ENCODE peak calls at places on chromosomes 13 and 19, in six cellular contexts. C is CD8-positive, alpha-beta memory T cell; U is heart right ventricle; K is GM23338; T is colonic mucosa; V is cardiac muscle cell. I is an unnamed sample.
A peak's percentile ranks its signal among the peaks of the same experiment; 100 is the strongest.

GRCh38 chr13:21668665-21669599 is 1.9 kb upstream of the FGF9 start:
- DNase-seq in C (peak; percentile 67), U (no peak), K (peak; percentile 69), T (peak; percentile 51), V (peak; percentile 38), I (peak; percentile 50)

GRCh38 chr13:48783181-48783630 is 129.5 kb downstream of the CYSLTR2 start:
- DNase-seq in C (no peak), U (peak; percentile 62), K (no peak), T (peak; percentile 67), V (peak; percentile 100), I (peak; percentile 70)

GRCh38 chr19:33397536-33398360 is 24.2 kb downstream of the CEBPG start:
- DNase-seq in C (no peak), U (no peak), K (no peak), T (no peak), V (no peak), I (peak; percentile 50)

GRCh38 chr13:45492538-45492937 is 27.8 kb downstream of the COG3 start:
- DNase-seq in C (no peak), U (no peak), K (no peak), T (no peak), V (peak; percentile 28), I (no peak)

GRCh38 chr19:3338541-3339181 is 27.7 kb upstream of the NFIC start:
- DNase-seq in C (peak; percentile 73), U (no peak), K (no peak), T (peak; percentile 84), V (no peak), I (no peak)

GRCh38 chr19:6413291-6413690 is 11.3 kb downstream of the KHSRP start:
- DNase-seq in C (no peak), U (no peak), K (peak; percentile 29), T (no peak), V (no peak), I (no peak)

GRCh38 chr13:53010374-53011105 is 18.1 kb upstream of the OLFM4 start:
- DNase-seq in C (no peak), U (no peak), K (no peak), T (peak; percentile 80), V (no peak), I (no peak)

GRCh38 chr13:42334329-42334706 is 62.4 kb downstream of the AKAP11 start:
- DNase-seq in C (no peak), U (no peak), K (no peak), T (no peak), V (no peak), I (no peak)

GRCh38 chr19:18399008-18399407 is 1.6 kb upstream of the LRRC25 start:
- DNase-seq in C (no peak), U (no peak), K (no peak), T (peak; percentile 62), V (no peak), I (no peak)

GRCh38 chr13:32427852-32428580 is at the start of gene N4BP2L1:
- DNase-seq in C (peak; percentile 85), U (peak; percentile 79), K (peak; percentile 73), T (peak; percentile 80), V (peak; percentile 55), I (peak; percentile 83)

GRCh38 chr19:32363632-32364031 is 18.2 kb downstream of the ZNF507 start:
- DNase-seq in C (no peak), U (no peak), K (no peak), T (no peak), V (no peak), I (no peak)

GRCh38 chr13:100045355-100045754 is 43.5 kb upstream of the PCCA start:
- DNase-seq in C (no peak), U (no peak), K (no peak), T (no peak), V (no peak), I (no peak)

GRCh38 chr13:40667622-40667978 is 1.2 kb upstream of the FOXO1 start:
- DNase-seq in C (no peak), U (peak; percentile 33), K (peak; percentile 85), T (peak; percentile 45), V (no peak), I (no peak)

GRCh38 chr13:84230568-84230967 is 348.3 kb upstream of the SLITRK1 start:
- DNase-seq in C (no peak), U (no peak), K (peak; percentile 52), T (no peak), V (no peak), I (no peak)

GRCh38 chr19:40809358-40810086 is 10.5 kb downstream of the EGLN2 start:
- DNase-seq in C (no peak), U (no peak), K (no peak), T (no peak), V (no peak), I (no peak)

GRCh38 chr19:41298327-41298964 is 11.5 kb upstream of the CCDC97 start:
- DNase-seq in C (peak; percentile 56), U (peak; percentile 88), K (no peak), T (peak; percentile 45), V (peak; percentile 85), I (peak; percentile 75)

GRCh38 chr13:73399347-73400216 is 340.8 kb downstream of the KLF5 start:
- DNase-seq in C (no peak), U (no peak), K (peak; percentile 6), T (peak; percentile 81), V (no peak), I (no peak)

GRCh38 chr13:33015275-33015674 is 948 bp upstream of the KL start:
- DNase-seq in C (no peak), U (peak; percentile 62), K (peak; percentile 50), T (no peak), V (no peak), I (no peak)

GRCh38 chr19:6014551-6015135 is 36.7 kb upstream of the RANBP3 start:
- DNase-seq in C (no peak), U (no peak), K (no peak), T (no peak), V (no peak), I (no peak)

GRCh38 chr13:44669534-44669933 is 93.4 kb upstream of the TSC22D1 start:
- DNase-seq in C (no peak), U (no peak), K (no peak), T (no peak), V (no peak), I (no peak)

GRCh38 chr13:80168089-80168850 is 172.7 kb downstream of the SPRY2 start:
- DNase-seq in C (no peak), U (no peak), K (no peak), T (no peak), V (peak; percentile 30), I (no peak)

GRCh38 chr13:68813397-68813796 is 1294.2 kb upstream of the ATXN8OS start:
- DNase-seq in C (no peak), U (no peak), K (no peak), T (no peak), V (no peak), I (no peak)

GRCh38 chr13:22517544-22517943 is 663.2 kb upstream of the SGCG start:
- DNase-seq in C (no peak), U (no peak), K (peak; percentile 35), T (no peak), V (no peak), I (no peak)

GRCh38 chr13:95267662-95268369 is 33.4 kb downstream of the ABCC4 start:
- DNase-seq in C (no peak), U (no peak), K (no peak), T (peak; percentile 36), V (peak; percentile 81), I (no peak)

GRCh38 chr13:26965976-26966375 is 205.4 kb upstream of the GPR12 start:
- DNase-seq in C (no peak), U (peak; percentile 87), K (no peak), T (no peak), V (peak; percentile 93), I (peak; percentile 69)

GRCh38 chr19:35031072-35031881 is 1.0 kb downstream of the SCN1B start:
- DNase-seq in C (no peak), U (no peak), K (peak; percentile 71), T (no peak), V (peak; percentile 42), I (peak; percentile 87)

GRCh38 chr19:31349160-31349881 is at the start of gene TSHZ3:
- DNase-seq in C (peak; percentile 34), U (peak; percentile 86), K (peak; percentile 85), T (peak; percentile 67), V (peak; percentile 95), I (peak; percentile 85)

GRCh38 chr13:18953139-18953930 is 228.3 kb downstream of the TUBA3C start:
- DNase-seq in C (no peak), U (no peak), K (no peak), T (no peak), V (no peak), I (no peak)

GRCh38 chr13:18952225-18953016 is 229.2 kb downstream of the TUBA3C start:
- DNase-seq in C (no peak), U (no peak), K (no peak), T (no peak), V (no peak), I (no peak)

GRCh38 chr13:18949970-18950369 is 231.7 kb downstream of the TUBA3C start:
- DNase-seq in C (no peak), U (no peak), K (no peak), T (no peak), V (no peak), I (no peak)

GRCh38 chr13:18949489-18949761 is 232.2 kb downstream of the TUBA3C start:
- DNase-seq in C (no peak), U (no peak), K (no peak), T (no peak), V (no peak), I (no peak)

DNA sequence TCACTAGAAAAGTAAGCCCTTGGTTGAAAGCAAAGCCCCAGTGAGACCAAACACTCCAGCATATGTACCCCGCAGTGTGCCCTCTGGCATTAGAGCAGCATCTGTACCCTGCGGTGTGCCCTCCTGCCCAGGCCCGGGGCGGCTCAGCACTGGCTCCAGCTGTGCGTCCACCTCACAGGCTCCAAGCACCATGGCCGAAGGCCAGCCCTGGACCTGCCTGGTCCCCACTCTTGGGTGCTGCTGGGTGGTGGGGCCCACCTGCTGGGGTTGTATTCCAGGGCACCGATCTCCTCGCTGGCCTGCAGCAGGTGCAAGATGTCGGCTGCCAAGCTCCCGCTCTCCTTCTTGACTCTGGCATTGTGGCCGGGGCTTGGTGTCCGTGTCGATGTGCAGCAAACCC is 230.2 kb downstream of the TUBA3C start:
- DNase-seq in C (no peak), U (no peak), K (no peak), T (no peak), V (no peak), I (no peak)
- H3K36me3 ChIP-seq in C (no peaks in the 10 kb centered on the region), U (no peaks in the 10 kb centered on the region), K (no peaks in the 10 kb centered on the region), T (no peaks in the 10 kb centered on the region), V (no peaks in the 10 kb centered on the region), I (no peaks in the 10 kb centered on the region)

DNA sequence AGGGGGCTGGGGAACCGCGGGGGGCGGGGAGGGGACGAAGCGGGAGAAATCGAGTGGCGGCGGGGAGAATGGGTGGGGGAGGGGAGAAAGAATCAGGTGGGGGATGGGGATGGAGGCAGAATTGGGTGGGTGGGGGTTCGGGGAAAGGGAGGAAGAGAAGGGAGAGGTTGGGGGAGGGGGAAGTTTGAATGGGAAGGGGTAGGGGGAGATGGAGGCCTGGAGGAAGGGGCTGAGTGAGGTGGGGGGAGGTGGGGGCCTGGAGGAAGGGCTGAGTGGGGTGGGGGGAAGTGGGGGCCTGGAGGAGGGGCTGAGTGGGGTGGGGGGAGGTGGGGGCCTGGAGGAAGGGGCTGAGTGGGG is 391 bp upstream of the ADAMTS10 start:
- DNase-seq in C (no peak), U (no peak), K (peak; percentile 83), T (no peak), V (no peak), I (no peak)
- H3K4me3 ChIP-seq in C (no peak overlapping the region), U (peak overlapping the region; percentile 74), K (peak overlapping the region; percentile 87), T (no peak overlapping the region), V (peak overlapping the region; percentile 49), I (peak overlapping the region; percentile 66)

GRCh38 chr13:112684041-112684440 is 5.8 kb upstream of the ATP11A start:
- DNase-seq in C (no peak), U (no peak), K (no peak), T (no peak), V (no peak), I (no peak)
- H3K27ac ChIP-seq in C (no peak overlapping the region), U (no peak overlapping the region), K (no peak overlapping the region), T (no peak overlapping the region), V (no peak overlapping the region), I (no peak overlapping the region)

GRCh38 chr19:49544154-49544553 is 16.4 kb downstream of the RCN3 start:
- DNase-seq in C (no peak), U (no peak), K (no peak), T (no peak), V (no peak), I (no peak)
- H3K36me3 ChIP-seq in C (no peaks in the 10 kb centered on the region), U (no peaks in the 10 kb centered on the region), K (no peaks in the 10 kb centered on the region), T (peaks cover 4% of the 10 kb centered on the region), V (no peaks in the 10 kb centered on the region), I (peaks cover under 1% of the 10 kb centered on the region)

I was measured in psoas muscle.